ENCODE peak calls at places on chromosomes 3 and 15, in nine cellular contexts. One of them, this sample, is unnamed.

GRCh38 chr3:119969759-119970158 is 124.5 kb downstream of the GSK3B start:
- DNase-seq in activated T-helper 1 cell treated with Interleukin-2 at 50 U/mL for 16 hours: no peak
- DNase-seq in ELR: no peak
- DNase-seq in renal cortical epithelial cell: no peak
- DNase-seq in HFFc6: no peak
- DNase-seq in stimulated activated CD8-positive, alpha-beta memory T cell treated with anti-CD3 and anti-CD28 coated beads, Interleukin-7, amount 100 ng/mL, for 1 hour: no peak
- DNase-seq in transverse colon: no peak
- DNase-seq in WTC11: no peak
- DNase-seq in AG10803: no peak
- DNase-seq in this sample: no peak

GRCh38 chr15:101137312-101137940 is 114.4 kb downstream of the CHSY1 start:
- DNase-seq in activated T-helper 1 cell treated with Interleukin-2 at 50 U/mL for 16 hours: no peak
- DNase-seq in ELR: no peak
- DNase-seq in renal cortical epithelial cell: no peak
- DNase-seq in HFFc6: no peak
- DNase-seq in stimulated activated CD8-positive, alpha-beta memory T cell treated with anti-CD3 and anti-CD28 coated beads, Interleukin-7, amount 100 ng/mL, for 1 hour: no peak
- DNase-seq in transverse colon: no peak
- DNase-seq in WTC11: no peak
- DNase-seq in AG10803: no peak
- DNase-seq in this sample: no peak

GRCh38 chr15:60392601-60392985 is 5.2 kb downstream of the ANXA2 start:
- DNase-seq in activated T-helper 1 cell treated with Interleukin-2 at 50 U/mL for 16 hours: no peak
- DNase-seq in ELR: peak
- DNase-seq in renal cortical epithelial cell: peak
- DNase-seq in HFFc6: peak
- DNase-seq in stimulated activated CD8-positive, alpha-beta memory T cell treated with anti-CD3 and anti-CD28 coated beads, Interleukin-7, amount 100 ng/mL, for 1 hour: no peak
- DNase-seq in transverse colon: peak
- DNase-seq in WTC11: no peak
- DNase-seq in AG10803: peak
- DNase-seq in this sample: no peak

GRCh38 chr15:55253580-55253979 is 36.0 kb downstream of the RAB27A start:
- DNase-seq in activated T-helper 1 cell treated with Interleukin-2 at 50 U/mL for 16 hours: no peak
- DNase-seq in ELR: peak
- DNase-seq in renal cortical epithelial cell: peak
- DNase-seq in HFFc6: peak
- DNase-seq in stimulated activated CD8-positive, alpha-beta memory T cell treated with anti-CD3 and anti-CD28 coated beads, Interleukin-7, amount 100 ng/mL, for 1 hour: no peak
- DNase-seq in transverse colon: no peak
- DNase-seq in WTC11: no peak
- DNase-seq in AG10803: peak
- DNase-seq in this sample: no peak

GRCh38 chr3:125043599-125044151 is 12.1 kb downstream of the HEG1 start:
- DNase-seq in activated T-helper 1 cell treated with Interleukin-2 at 50 U/mL for 16 hours: no peak
- DNase-seq in ELR: no peak
- DNase-seq in renal cortical epithelial cell: no peak
- DNase-seq in HFFc6: no peak
- DNase-seq in stimulated activated CD8-positive, alpha-beta memory T cell treated with anti-CD3 and anti-CD28 coated beads, Interleukin-7, amount 100 ng/mL, for 1 hour: no peak
- DNase-seq in transverse colon: peak
- DNase-seq in WTC11: no peak
- DNase-seq in AG10803: no peak
- DNase-seq in this sample: no peak

GRCh38 chr3:193439423-193439822 is 60.9 kb upstream of the ATP13A5 start:
- DNase-seq in activated T-helper 1 cell treated with Interleukin-2 at 50 U/mL for 16 hours: no peak
- DNase-seq in ELR: no peak
- DNase-seq in renal cortical epithelial cell: no peak
- DNase-seq in HFFc6: no peak
- DNase-seq in stimulated activated CD8-positive, alpha-beta memory T cell treated with anti-CD3 and anti-CD28 coated beads, Interleukin-7, amount 100 ng/mL, for 1 hour: no peak
- DNase-seq in transverse colon: no peak
- DNase-seq in WTC11: no peak
- DNase-seq in AG10803: no peak
- DNase-seq in this sample: no peak

GRCh38 chr3:103706671-103707070 is 1271.9 kb downstream of the ZPLD1 start:
- DNase-seq in activated T-helper 1 cell treated with Interleukin-2 at 50 U/mL for 16 hours: no peak
- DNase-seq in ELR: no peak
- DNase-seq in renal cortical epithelial cell: no peak
- DNase-seq in HFFc6: no peak
- DNase-seq in stimulated activated CD8-positive, alpha-beta memory T cell treated with anti-CD3 and anti-CD28 coated beads, Interleukin-7, amount 100 ng/mL, for 1 hour: no peak
- DNase-seq in transverse colon: no peak
- DNase-seq in WTC11: no peak
- DNase-seq in AG10803: no peak
- DNase-seq in this sample: no peak

GRCh38 chr3:126878664-126879063 is 104.3 kb upstream of the PLXNA1 start:
- DNase-seq in activated T-helper 1 cell treated with Interleukin-2 at 50 U/mL for 16 hours: no peak
- DNase-seq in ELR: no peak
- DNase-seq in renal cortical epithelial cell: no peak
- DNase-seq in HFFc6: no peak
- DNase-seq in stimulated activated CD8-positive, alpha-beta memory T cell treated with anti-CD3 and anti-CD28 coated beads, Interleukin-7, amount 100 ng/mL, for 1 hour: no peak
- DNase-seq in transverse colon: no peak
- DNase-seq in WTC11: no peak
- DNase-seq in AG10803: no peak
- DNase-seq in this sample: no peak

GRCh38 chr15:58190419-58190818 is 52.2 kb downstream of the AQP9 start:
- DNase-seq in activated T-helper 1 cell treated with Interleukin-2 at 50 U/mL for 16 hours: no peak
- DNase-seq in ELR: peak
- DNase-seq in renal cortical epithelial cell: peak
- DNase-seq in HFFc6: no peak
- DNase-seq in stimulated activated CD8-positive, alpha-beta memory T cell treated with anti-CD3 and anti-CD28 coated beads, Interleukin-7, amount 100 ng/mL, for 1 hour: no peak
- DNase-seq in transverse colon: no peak
- DNase-seq in WTC11: no peak
- DNase-seq in AG10803: peak
- DNase-seq in this sample: no peak

GRCh38 chr15:89218531-89218930 is 2.8 kb downstream of the RLBP1 start:
- DNase-seq in activated T-helper 1 cell treated with Interleukin-2 at 50 U/mL for 16 hours: no peak
- DNase-seq in ELR: no peak
- DNase-seq in renal cortical epithelial cell: no peak
- DNase-seq in HFFc6: no peak
- DNase-seq in stimulated activated CD8-positive, alpha-beta memory T cell treated with anti-CD3 and anti-CD28 coated beads, Interleukin-7, amount 100 ng/mL, for 1 hour: no peak
- DNase-seq in transverse colon: no peak
- DNase-seq in WTC11: no peak
- DNase-seq in AG10803: no peak
- DNase-seq in this sample: no peak

GRCh38 chr3:30544811-30545210 is 61.6 kb upstream of the TGFBR2 start:
- DNase-seq in activated T-helper 1 cell treated with Interleukin-2 at 50 U/mL for 16 hours: no peak
- DNase-seq in ELR: peak
- DNase-seq in renal cortical epithelial cell: peak
- DNase-seq in HFFc6: peak
- DNase-seq in stimulated activated CD8-positive, alpha-beta memory T cell treated with anti-CD3 and anti-CD28 coated beads, Interleukin-7, amount 100 ng/mL, for 1 hour: no peak
- DNase-seq in transverse colon: no peak
- DNase-seq in WTC11: no peak
- DNase-seq in AG10803: peak
- DNase-seq in this sample: no peak

GRCh38 chr3:52292247-52293065 is 4.8 kb downstream of the GLYCTK start:
- DNase-seq in activated T-helper 1 cell treated with Interleukin-2 at 50 U/mL for 16 hours: no peak
- DNase-seq in ELR: no peak
- DNase-seq in renal cortical epithelial cell: no peak
- DNase-seq in HFFc6: no peak
- DNase-seq in stimulated activated CD8-positive, alpha-beta memory T cell treated with anti-CD3 and anti-CD28 coated beads, Interleukin-7, amount 100 ng/mL, for 1 hour: no peak
- DNase-seq in transverse colon: no peak
- DNase-seq in WTC11: no peak
- DNase-seq in AG10803: no peak
- DNase-seq in this sample: no peak

GRCh38 chr3:54963621-54964020 is 35.8 kb upstream of the LRTM1 start:
- DNase-seq in activated T-helper 1 cell treated with Interleukin-2 at 50 U/mL for 16 hours: no peak
- DNase-seq in ELR: no peak
- DNase-seq in renal cortical epithelial cell: no peak
- DNase-seq in HFFc6: no peak
- DNase-seq in stimulated activated CD8-positive, alpha-beta memory T cell treated with anti-CD3 and anti-CD28 coated beads, Interleukin-7, amount 100 ng/mL, for 1 hour: no peak
- DNase-seq in transverse colon: no peak
- DNase-seq in WTC11: no peak
- DNase-seq in AG10803: no peak
- DNase-seq in this sample: no peak

GRCh38 chr3:58044656-58045055 is 36.4 kb downstream of the FLNB start:
- DNase-seq in activated T-helper 1 cell treated with Interleukin-2 at 50 U/mL for 16 hours: no peak
- DNase-seq in ELR: no peak
- DNase-seq in renal cortical epithelial cell: no peak
- DNase-seq in HFFc6: no peak
- DNase-seq in stimulated activated CD8-positive, alpha-beta memory T cell treated with anti-CD3 and anti-CD28 coated beads, Interleukin-7, amount 100 ng/mL, for 1 hour: no peak
- DNase-seq in transverse colon: no peak
- DNase-seq in WTC11: no peak
- DNase-seq in AG10803: peak
- DNase-seq in this sample: no peak

GRCh38 chr3:109930592-109930991 is 593.2 kb upstream of the DPPA4 start:
- DNase-seq in activated T-helper 1 cell treated with Interleukin-2 at 50 U/mL for 16 hours: no peak
- DNase-seq in ELR: peak
- DNase-seq in renal cortical epithelial cell: no peak
- DNase-seq in HFFc6: no peak
- DNase-seq in stimulated activated CD8-positive, alpha-beta memory T cell treated with anti-CD3 and anti-CD28 coated beads, Interleukin-7, amount 100 ng/mL, for 1 hour: no peak
- DNase-seq in transverse colon: no peak
- DNase-seq in WTC11: no peak
- DNase-seq in AG10803: no peak
- DNase-seq in this sample: no peak

GRCh38 chr15:63504979-63505841 is 817 bp downstream of the USP3 start:
- DNase-seq in activated T-helper 1 cell treated with Interleukin-2 at 50 U/mL for 16 hours: peak
- DNase-seq in ELR: peak
- DNase-seq in renal cortical epithelial cell: no peak
- DNase-seq in HFFc6: peak
- DNase-seq in stimulated activated CD8-positive, alpha-beta memory T cell treated with anti-CD3 and anti-CD28 coated beads, Interleukin-7, amount 100 ng/mL, for 1 hour: no peak
- DNase-seq in transverse colon: peak
- DNase-seq in WTC11: peak
- DNase-seq in AG10803: peak
- DNase-seq in this sample: no peak

GRCh38 chr3:188362405-188362831 is 208.5 kb downstream of the LPP start:
- DNase-seq in activated T-helper 1 cell treated with Interleukin-2 at 50 U/mL for 16 hours: no peak
- DNase-seq in ELR: peak
- DNase-seq in renal cortical epithelial cell: peak
- DNase-seq in HFFc6: peak
- DNase-seq in stimulated activated CD8-positive, alpha-beta memory T cell treated with anti-CD3 and anti-CD28 coated beads, Interleukin-7, amount 100 ng/mL, for 1 hour: no peak
- DNase-seq in transverse colon: no peak
- DNase-seq in WTC11: no peak
- DNase-seq in AG10803: peak
- DNase-seq in this sample: no peak

GRCh38 chr15:86444527-86444926 is 364.9 kb downstream of the AGBL1 start:
- DNase-seq in activated T-helper 1 cell treated with Interleukin-2 at 50 U/mL for 16 hours: no peak
- DNase-seq in ELR: no peak
- DNase-seq in renal cortical epithelial cell: no peak
- DNase-seq in HFFc6: no peak
- DNase-seq in stimulated activated CD8-positive, alpha-beta memory T cell treated with anti-CD3 and anti-CD28 coated beads, Interleukin-7, amount 100 ng/mL, for 1 hour: no peak
- DNase-seq in transverse colon: no peak
- DNase-seq in WTC11: peak
- DNase-seq in AG10803: no peak
- DNase-seq in this sample: no peak

GRCh38 chr15:101623367-101624304 is 28.5 kb downstream of the TM2D3 start:
- DNase-seq in activated T-helper 1 cell treated with Interleukin-2 at 50 U/mL for 16 hours: no peak
- DNase-seq in ELR: no peak
- DNase-seq in renal cortical epithelial cell: no peak
- DNase-seq in HFFc6: no peak
- DNase-seq in stimulated activated CD8-positive, alpha-beta memory T cell treated with anti-CD3 and anti-CD28 coated beads, Interleukin-7, amount 100 ng/mL, for 1 hour: no peak
- DNase-seq in transverse colon: no peak
- DNase-seq in WTC11: no peak
- DNase-seq in AG10803: no peak
- DNase-seq in this sample: no peak

GRCh38 chr3:22284559-22284958 is 533.5 kb upstream of the ZNF385D start:
- DNase-seq in activated T-helper 1 cell treated with Interleukin-2 at 50 U/mL for 16 hours: no peak
- DNase-seq in ELR: peak
- DNase-seq in renal cortical epithelial cell: peak
- DNase-seq in HFFc6: no peak
- DNase-seq in stimulated activated CD8-positive, alpha-beta memory T cell treated with anti-CD3 and anti-CD28 coated beads, Interleukin-7, amount 100 ng/mL, for 1 hour: no peak
- DNase-seq in transverse colon: no peak
- DNase-seq in WTC11: no peak
- DNase-seq in AG10803: peak
- DNase-seq in this sample: no peak

GRCh38 chr3:69079269-69080159 is 651 bp downstream of the UBA3 start:
- DNase-seq in activated T-helper 1 cell treated with Interleukin-2 at 50 U/mL for 16 hours: no peak
- DNase-seq in ELR: peak
- DNase-seq in renal cortical epithelial cell: no peak
- DNase-seq in HFFc6: no peak
- DNase-seq in stimulated activated CD8-positive, alpha-beta memory T cell treated with anti-CD3 and anti-CD28 coated beads, Interleukin-7, amount 100 ng/mL, for 1 hour: no peak
- DNase-seq in transverse colon: no peak
- DNase-seq in WTC11: peak
- DNase-seq in AG10803: no peak
- DNase-seq in this sample: no peak

GRCh38 chr15:59688383-59688887 is 685 bp downstream of the BNIP2 start:
- DNase-seq in activated T-helper 1 cell treated with Interleukin-2 at 50 U/mL for 16 hours: no peak
- DNase-seq in ELR: peak
- DNase-seq in renal cortical epithelial cell: peak
- DNase-seq in HFFc6: peak
- DNase-seq in stimulated activated CD8-positive, alpha-beta memory T cell treated with anti-CD3 and anti-CD28 coated beads, Interleukin-7, amount 100 ng/mL, for 1 hour: no peak
- DNase-seq in transverse colon: no peak
- DNase-seq in WTC11: no peak
- DNase-seq in AG10803: peak
- DNase-seq in this sample: no peak

This sample was measured in GM18507.